ENCODE peak calls at places on chromosome 10, in seven cellular contexts. Q is SK-N-SH, W is HCT116, O is HepG2, F is GM12878, N is H1, B is NT2/D1. K is an unnamed sample.

GRCh38 chr10:60718891-60719290 is 59.4 kb upstream of the CDK1 start:
- DNase-seq in Q (no peak), W (no peak), O (no peak), F (no peak), N (no peak), B (no peak), K (no peak)

GRCh38 chr10:80441831-80442230 is 12.3 kb upstream of the TSPAN14 start:
- DNase-seq in Q (no peak), W (no peak), O (no peak), F (no peak), N (no peak), B (no peak), K (no peak)

GRCh38 chr10:11757452-11757819 is 15.3 kb downstream of the ECHDC3 start:
- DNase-seq in Q (peak), W (no peak), O (peak), F (no peak), N (no peak), B (no peak), K (peak)

GRCh38 chr10:24223953-24224352 is 15.0 kb downstream of the KIAA1217 start:
- DNase-seq in Q (no peak), W (no peak), O (no peak), F (no peak), N (no peak), B (no peak), K (no peak)

GRCh38 chr10:77416327-77417135 is 221.1 kb downstream of the KCNMA1 start:
- DNase-seq in Q (no peak), W (no peak), O (no peak), F (no peak), N (no peak), B (no peak), K (no peak)

GRCh38 chr10:126252884-126253612 is 135.2 kb downstream of the ADAM12 start:
- DNase-seq in Q (no peak), W (no peak), O (no peak), F (no peak), N (no peak), B (no peak), K (no peak)

GRCh38 chr10:11231285-11231684 is 213.6 kb downstream of the CELF2 start:
- DNase-seq in Q (no peak), W (no peak), O (no peak), F (no peak), N (no peak), B (no peak), K (no peak)

GRCh38 chr10:119425102-119425880 is 117.2 kb downstream of the RGS10 start:
- DNase-seq in Q (no peak), W (no peak), O (no peak), F (no peak), N (no peak), B (no peak), K (no peak)

GRCh38 chr10:71726673-71727428 is 7.3 kb upstream of the C10orf105 start:
- DNase-seq in Q (no peak), W (no peak), O (no peak), F (peak), N (no peak), B (no peak), K (no peak)

GRCh38 chr10:118163227-118163626 is 116.5 kb upstream of the RAB11FIP2 start:
- DNase-seq in Q (no peak), W (no peak), O (no peak), F (no peak), N (no peak), B (no peak), K (no peak)

GRCh38 chr10:59580257-59580863 is 129.3 kb downstream of the SLC16A9 start:
- DNase-seq in Q (peak), W (peak), O (peak), F (no peak), N (no peak), B (no peak), K (no peak)

GRCh38 chr10:80444124-80444523 is 10.0 kb upstream of the TSPAN14 start:
- DNase-seq in Q (no peak), W (no peak), O (no peak), F (no peak), N (no peak), B (no peak), K (no peak)

GRCh38 chr10:44807451-44807850 is 103.7 kb upstream of the TMEM72 start:
- DNase-seq in Q (no peak), W (no peak), O (no peak), F (no peak), N (no peak), B (no peak), K (no peak)

GRCh38 chr10:65291276-65291675 is 1634.6 kb upstream of the LRRTM3 start:
- DNase-seq in Q (no peak), W (no peak), O (no peak), F (no peak), N (no peak), B (no peak), K (no peak)

GRCh38 chr10:15712903-15713302 is 6.8 kb downstream of the ITGA8 start:
- DNase-seq in Q (no peak), W (no peak), O (no peak), F (no peak), N (no peak), B (no peak), K (no peak)

GRCh38 chr10:132681858-132682755 is 103.8 kb downstream of the NKX6-2 start:
- DNase-seq in Q (no peak), W (no peak), O (no peak), F (no peak), N (no peak), B (no peak), K (no peak)

GRCh38 chr10:123507298-123507697 is 158.9 kb upstream of the GPR26 start:
- DNase-seq in Q (no peak), W (no peak), O (no peak), F (no peak), N (no peak), B (no peak), K (no peak)

GRCh38 chr10:104074505-104074904 is 11.2 kb downstream of the COL17A1 start:
- DNase-seq in Q (no peak), W (no peak), O (no peak), F (no peak), N (peak), B (no peak), K (no peak)

GRCh38 chr10:132349766-132350165 is 17.8 kb downstream of the LRRC27 start:
- DNase-seq in Q (no peak), W (no peak), O (no peak), F (no peak), N (no peak), B (no peak), K (no peak)

GRCh38 chr10:26621889-26622681 is 75.4 kb upstream of the PDSS1 start:
- DNase-seq in Q (peak), W (no peak), O (no peak), F (no peak), N (peak), B (no peak), K (peak)

GRCh38 chr10:994836-995558 is 6.8 kb downstream of the GTPBP4 start:
- DNase-seq in Q (no peak), W (no peak), O (no peak), F (no peak), N (no peak), B (no peak), K (no peak)

GRCh38 chr10:115665549-115665948 is 572.4 kb downstream of the ATRNL1 start:
- DNase-seq in Q (no peak), W (no peak), O (no peak), F (no peak), N (no peak), B (no peak), K (no peak)

GRCh38 chr10:77289790-77290189 is 347.8 kb downstream of the KCNMA1 start:
- DNase-seq in Q (peak), W (no peak), O (no peak), F (no peak), N (no peak), B (no peak), K (no peak)

GRCh38 chr10:78927257-78927995 is 141.3 kb upstream of the ZMIZ1 start:
- DNase-seq in Q (no peak), W (peak), O (no peak), F (no peak), N (no peak), B (no peak), K (no peak)
- TF ChIP-seq YY1 in Q (no peak), W (peak), O (no peak), F (no peak), N (no peak), B (no peak), K (no peak)

GRCh38 chr10:6211341-6212265 is 8.9 kb downstream of the PFKFB3 start:
- DNase-seq in Q (peak), W (no peak), O (no peak), F (no peak), N (peak), B (no peak), K (no peak)
- TF ChIP-seq YY1 in Q (no peak), W (no peak), O (no peak), F (no peak), N (no peak), B (no peak), K (no peak)

DNA sequence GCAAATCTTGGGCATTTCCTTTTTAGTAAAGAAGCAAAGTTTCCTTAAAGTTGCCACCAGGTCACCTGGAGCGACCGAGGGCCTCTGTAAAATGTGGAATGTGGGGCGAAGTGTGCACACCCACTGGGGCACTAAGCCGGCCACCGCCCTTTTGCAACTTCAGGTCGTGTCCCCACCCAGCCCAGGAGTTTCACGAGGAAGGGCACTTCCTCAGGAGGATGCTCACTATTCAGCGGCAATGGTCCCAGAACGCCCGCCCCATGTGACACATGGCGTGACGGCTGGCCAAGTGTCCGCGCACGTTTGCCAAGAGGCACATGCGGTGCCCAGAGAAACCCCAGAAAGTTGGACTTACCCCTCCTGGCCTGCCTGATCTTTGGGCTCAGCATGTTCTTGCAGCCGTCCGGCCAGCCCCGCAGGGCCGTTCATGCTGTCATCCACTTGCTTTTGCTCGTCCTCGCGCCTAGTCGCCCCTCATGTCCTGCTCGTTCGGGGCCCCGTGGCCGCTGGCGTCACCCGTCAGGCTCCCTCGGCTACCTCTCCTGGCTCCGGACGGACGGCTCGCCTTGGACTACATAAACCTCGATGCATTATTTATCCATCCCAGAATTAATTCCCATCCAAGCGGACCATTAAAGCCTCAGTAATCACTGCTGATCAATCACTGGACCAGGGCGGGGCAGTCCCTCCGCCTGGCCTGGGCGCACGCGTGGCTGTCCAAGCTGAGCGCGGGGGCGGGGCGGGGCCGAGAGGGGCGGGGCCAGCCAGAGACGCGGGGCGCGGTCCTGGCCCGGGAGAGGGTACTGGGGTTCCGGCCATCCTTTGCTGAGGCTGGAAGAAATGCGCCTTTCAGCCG is at the start of gene ARHGAP22:
- DNase-seq in Q (peak), W (no peak), O (no peak), F (no peak), N (peak), B (no peak), K (peak)
- TF ChIP-seq YY1 in Q (no peak), W (no peak), O (no peak), F (no peak), N (no peak), B (no peak), K (no peak)

GRCh38 chr10:130491698-130492050 is 355.5 kb downstream of the GLRX3 start:
- DNase-seq in Q (no peak), W (no peak), O (no peak), F (no peak), N (no peak), B (no peak), K (no peak)
- TF ChIP-seq YY1 in Q (no peak), W (no peak), O (no peak), F (no peak), N (no peak), B (no peak), K (no peak)

GRCh38 chr10:74589226-74589673 is 237.2 kb upstream of the KAT6B start:
- DNase-seq in Q (peak), W (no peak), O (no peak), F (peak), N (no peak), B (no peak), K (peak)

GRCh38 chr10:74587109-74587508 is 239.3 kb upstream of the KAT6B start:
- DNase-seq in Q (no peak), W (no peak), O (no peak), F (no peak), N (no peak), B (no peak), K (no peak)

GRCh38 chr10:74586088-74586585 is 240.3 kb upstream of the KAT6B start:
- DNase-seq in Q (peak), W (no peak), O (no peak), F (peak), N (no peak), B (no peak), K (peak)

GRCh38 chr10:74585231-74586087 is 240.9 kb upstream of the KAT6B start:
- DNase-seq in Q (peak), W (no peak), O (no peak), F (peak), N (no peak), B (no peak), K (no peak)
- TF ChIP-seq YY1 in Q (no peak), W (no peak), O (no peak), F (no peak), N (no peak), B (no peak), K (no peak)

DNA sequence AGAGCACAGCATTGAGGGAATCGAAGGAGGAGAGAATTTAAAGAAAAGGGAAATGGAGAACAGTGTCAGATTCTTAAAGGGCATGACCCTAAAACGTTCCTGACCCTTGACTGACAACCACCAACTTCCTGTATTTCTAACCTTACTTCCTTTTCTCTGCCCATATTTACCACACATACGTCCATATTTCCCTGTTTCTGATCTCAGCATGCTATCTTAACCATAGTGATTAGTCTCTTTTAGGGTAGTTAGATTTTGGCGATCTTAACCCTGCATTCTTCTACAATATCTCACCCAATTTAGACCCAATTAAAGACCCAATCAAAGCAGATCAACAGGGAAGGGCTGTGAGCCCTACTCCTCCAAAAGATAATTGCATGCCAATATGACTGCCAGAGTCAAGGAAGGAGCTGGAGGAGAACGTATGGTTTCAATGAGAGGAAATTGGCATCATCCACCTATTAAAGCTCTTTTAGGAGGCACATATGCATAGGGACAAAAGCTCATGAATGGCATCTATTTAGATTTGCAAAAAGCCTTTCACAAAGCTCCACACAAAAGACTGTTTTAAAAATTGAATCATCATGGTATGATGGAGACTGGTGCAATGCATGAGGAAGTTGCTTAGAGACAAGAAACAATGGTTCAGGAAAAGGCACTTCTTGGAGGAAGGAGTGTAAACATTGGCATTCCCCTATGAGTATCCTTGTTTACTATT is 49.0 kb upstream of the ARHGAP12 start:
- DNase-seq in Q (no peak), W (no peak), O (no peak), F (no peak), N (no peak), B (no peak), K (peak)
- TF ChIP-seq YY1 in Q (no peak), W (no peak), O (no peak), F (no peak), N (no peak), B (no peak), K (no peak)

GRCh38 chr10:52030051-52030867 is 283.8 kb upstream of the DKK1 start:
- DNase-seq in Q (no peak), W (no peak), O (no peak), F (no peak), N (no peak), B (no peak), K (no peak)

GRCh38 chr10:52029628-52030027 is 284.5 kb upstream of the DKK1 start:
- DNase-seq in Q (no peak), W (no peak), O (no peak), F (no peak), N (no peak), B (no peak), K (no peak)

GRCh38 chr10:52030975-52031374 is 283.1 kb upstream of the DKK1 start:
- DNase-seq in Q (no peak), W (no peak), O (no peak), F (no peak), N (no peak), B (no peak), K (no peak)

GRCh38 chr10:52031771-52032170 is 282.3 kb upstream of the DKK1 start:
- DNase-seq in Q (no peak), W (no peak), O (no peak), F (no peak), N (no peak), B (no peak), K (no peak)

GRCh38 chr10:52032681-52033629 is 281.1 kb upstream of the DKK1 start:
- DNase-seq in Q (no peak), W (no peak), O (no peak), F (no peak), N (no peak), B (no peak), K (no peak)
- TF ChIP-seq YY1 in Q (no peak), W (no peak), O (no peak), F (no peak), N (no peak), B (no peak), K (no peak)

DNA sequence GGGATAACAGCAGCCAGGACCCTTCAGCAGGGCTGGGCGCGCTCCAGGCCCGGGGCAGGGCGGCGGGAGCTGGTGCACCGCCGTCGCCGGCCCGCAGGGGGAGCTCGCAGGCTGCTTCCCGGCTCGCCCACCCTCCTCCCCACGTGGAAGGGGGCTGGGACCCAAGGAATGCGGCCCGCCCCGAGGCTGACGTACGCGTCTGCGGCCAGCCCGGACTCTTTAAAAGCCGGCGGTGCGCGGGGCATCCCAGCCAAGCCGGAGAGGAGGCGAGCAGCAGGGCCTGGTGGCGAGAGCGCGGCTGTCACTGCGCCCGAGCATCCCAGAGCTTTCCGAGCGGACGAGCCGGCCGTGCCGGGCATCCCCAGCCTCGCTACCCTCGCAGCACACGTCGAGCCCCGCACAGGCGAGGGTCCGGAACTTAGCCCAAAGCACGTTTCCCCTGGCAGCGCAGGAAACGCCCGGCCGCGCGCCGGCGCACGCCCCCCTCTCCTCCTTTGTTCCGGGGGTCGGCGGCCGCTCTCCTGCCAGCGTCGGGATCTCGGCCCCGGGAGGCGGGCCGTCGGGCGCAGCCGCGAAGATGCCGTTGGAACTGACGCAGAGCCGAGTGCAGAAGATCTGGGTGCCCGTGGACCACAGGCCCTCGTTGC is at the start of gene PFKFB3:
- DNase-seq in Q (peak), W (peak), O (peak), F (peak), N (peak), B (peak), K (peak)
- TF ChIP-seq YY1 in Q (no peak), W (peak), O (peak), F (peak), N (peak), B (no peak), K (peak)

DNA sequence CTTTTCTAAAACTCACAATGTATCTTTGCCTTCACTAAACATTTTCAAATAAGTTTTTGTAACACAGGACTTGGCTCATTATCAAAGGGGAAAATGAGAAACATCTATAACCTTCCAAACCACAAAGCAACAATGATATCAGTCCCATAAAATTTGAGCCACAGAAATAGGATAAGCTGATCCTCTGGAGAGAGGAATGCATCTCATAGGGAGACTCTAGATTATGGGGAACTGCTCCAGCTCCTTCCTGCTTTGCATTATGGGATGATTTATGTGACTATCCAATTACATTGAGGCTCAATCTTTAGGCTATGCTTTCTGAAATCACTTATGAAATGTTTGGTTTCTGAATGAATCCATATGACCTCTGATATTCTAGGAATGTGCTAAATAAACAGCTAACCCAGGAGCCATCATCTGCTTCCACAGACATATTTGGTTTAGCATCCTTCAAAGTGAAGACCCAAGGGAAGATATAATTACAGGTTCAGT is 70.4 kb downstream of the CUBN start:
- DNase-seq in Q (no peak), W (no peak), O (no peak), F (no peak), N (no peak), B (no peak), K (no peak)
- TF ChIP-seq YY1 in Q (peak), W (no peak), O (no peak), F (no peak), N (no peak), B (no peak), K (no peak)

GRCh38 chr10:124701038-124701365 is 43.2 kb downstream of the FAM53B start:
- DNase-seq in Q (no peak), W (no peak), O (no peak), F (no peak), N (no peak), B (no peak), K (no peak)

GRCh38 chr10:124700293-124701037 is 43.7 kb downstream of the FAM53B start:
- DNase-seq in Q (no peak), W (no peak), O (no peak), F (no peak), N (no peak), B (no peak), K (no peak)

GRCh38 chr10:124699471-124700292 is 44.5 kb downstream of the FAM53B start:
- DNase-seq in Q (no peak), W (no peak), O (no peak), F (no peak), N (no peak), B (no peak), K (no peak)

GRCh38 chr10:124701881-124702656 is 42.1 kb downstream of the FAM53B start:
- DNase-seq in Q (no peak), W (no peak), O (no peak), F (no peak), N (no peak), B (no peak), K (no peak)

GRCh38 chr10:124701435-124701834 is 42.7 kb downstream of the FAM53B start:
- DNase-seq in Q (no peak), W (no peak), O (no peak), F (no peak), N (no peak), B (no peak), K (no peak)
- TF ChIP-seq YY1 in Q (no peak), W (no peak), O (no peak), F (no peak), N (no peak), B (no peak), K (no peak)